ENCODE peak calls at places on chromosomes 5 and 9, in ten cellular contexts. B is left lung; Y is body of pancreas; M is Panc1; H is psoas muscle; L is right lobe of liver; V is T-cell; G is activated CD8-positive, alpha-beta T cell treated with anti-CD3 and anti-CD28 coated beads, Interleukin-2, amount 10 ng/mL, durations not matched to agents 7 days and 5 days; E is naive thymus-derived CD4-positive, alpha-beta T cell; U is activated CD4-positive, alpha-beta T cell treated with anti-CD3 and anti-CD28 coated beads for 36 hours. P is an unnamed sample.

GRCh38 chr5:93355691-93356090 is 225.3 kb downstream of the NR2F1-AS1 start:
- ATAC-seq in Y (no peak), U (no peak), H (no peak), E (no peak), V (no peak), G (no peak), L (no peak), M (no peak), B (no peak), P (no peak)

GRCh38 chr9:132046456-132046855 is 33.2 kb downstream of the MED27 start:
- ATAC-seq in M (no peak), V (no peak), B (no peak), H (no peak), L (no peak), Y (no peak), E (no peak), U (no peak), G (no peak), P (no peak)

GRCh38 chr5:53856491-53856890 is 296.1 kb downstream of the NDUFS4 start:
- ATAC-seq in U (no peak), E (no peak), B (no peak), L (no peak), G (no peak), M (no peak), Y (no peak), H (no peak), V (no peak), P (no peak)

GRCh38 chr5:156015137-156015536 is 311.8 kb upstream of the SGCD start:
- ATAC-seq in G (no peak), V (no peak), B (no peak), M (no peak), L (no peak), U (no peak), H (no peak), E (no peak), Y (no peak), P (no peak)

GRCh38 chr9:127129073-127129717 is 6.8 kb upstream of the ANGPTL2 start:
- ATAC-seq in U (no peak), L (no peak), H (no peak), M (no peak), E (no peak), V (no peak), G (no peak), Y (no peak), B (peak; percentile 2), P (no peak)

GRCh38 chr9:87280421-87280820 is 217.2 kb upstream of the DAPK1 start:
- ATAC-seq in V (no peak), L (no peak), H (no peak), E (no peak), Y (no peak), B (peak; percentile 41), G (no peak), U (no peak), M (no peak), P (no peak)

GRCh38 chr5:74042559-74043357 is 416.8 kb downstream of the ARHGEF28 start:
- ATAC-seq in V (no peak), B (peak; percentile 97), H (no peak), Y (no peak), M (no peak), G (no peak), E (no peak), U (no peak), L (no peak), P (no peak)

GRCh38 chr9:21027295-21027694 is 4.1 kb downstream of the HACD4 start:
- ATAC-seq in V (no peak), E (no peak), L (no peak), Y (no peak), M (no peak), B (no peak), G (no peak), H (no peak), U (no peak), P (no peak)

GRCh38 chr5:9160747-9161146 is 385.1 kb downstream of the SEMA5A start:
- ATAC-seq in E (no peak), V (no peak), M (no peak), G (no peak), H (no peak), B (no peak), Y (no peak), U (no peak), L (no peak), P (no peak)

GRCh38 chr5:149654282-149654681 is 73.0 kb downstream of the ARHGEF37 start:
- ATAC-seq in V (no peak), G (peak; percentile 37), B (no peak), Y (no peak), U (peak; percentile 12), H (peak; percentile 22), E (no peak), M (peak; percentile 56), L (no peak), P (no peak)

GRCh38 chr5:78659114-78659513 is 10.5 kb upstream of the LHFPL2 start:
- ATAC-seq in L (no peak), G (no peak), M (no peak), H (no peak), U (no peak), V (no peak), Y (no peak), B (no peak), E (no peak), P (no peak)

GRCh38 chr5:41418220-41419031 is 92.0 kb downstream of the PLCXD3 start:
- ATAC-seq in E (no peak), L (no peak), H (no peak), M (peak; percentile 48), V (no peak), Y (no peak), G (no peak), U (no peak), B (no peak), P (no peak)

GRCh38 chr5:139296862-139297326 is 3.4 kb downstream of the MATR3 start:
- ATAC-seq in U (no peak), B (no peak), E (no peak), V (no peak), L (no peak), Y (no peak), M (no peak), H (no peak), G (no peak), P (no peak)

GRCh38 chr5:37701868-37702267 is 138.0 kb downstream of the GDNF start:
- ATAC-seq in H (no peak), G (no peak), Y (no peak), E (no peak), U (no peak), M (no peak), L (no peak), V (no peak), B (no peak), P (no peak)

GRCh38 chr5:54671111-54671531 is 153.6 kb downstream of the SNX18 start:
- ATAC-seq in B (peak; percentile 88), L (peak; percentile 72), E (peak; percentile 65), U (no peak), M (no peak), H (no peak), G (no peak), V (no peak), Y (peak; percentile 24), P (no peak)

GRCh38 chr5:102858808-102859207 is 103.7 kb downstream of the PAM start:
- ATAC-seq in E (peak; percentile 31), B (no peak), M (peak; percentile 80), L (no peak), Y (no peak), V (no peak), G (no peak), U (peak; percentile 12), H (no peak), P (peak; percentile 55)

GRCh38 chr9:14353222-14354056 is 39.5 kb upstream of the NFIB start:
- ATAC-seq in B (peak; percentile 89), L (peak; percentile 92), H (peak; percentile 80), U (peak; percentile 33), E (peak; percentile 49), M (peak; percentile 86), Y (peak; percentile 86), G (peak; percentile 67), V (no peak), P (no peak)

GRCh38 chr9:6714176-6714575 is 43.6 kb upstream of the KDM4C start:
- ATAC-seq in E (no peak), L (peak; percentile 54), G (no peak), M (no peak), B (peak; percentile 17), U (no peak), Y (no peak), V (no peak), H (no peak), P (no peak)

GRCh38 chr5:103410174-103410573 is 151.6 kb downstream of the MACIR start:
- ATAC-seq in L (no peak), H (no peak), U (no peak), G (no peak), V (no peak), E (no peak), M (no peak), B (no peak), Y (no peak), P (no peak)

GRCh38 chr5:66436721-66437120 is 159.5 kb upstream of the MAST4 start:
- ATAC-seq in V (no peak), B (no peak), G (no peak), M (no peak), Y (no peak), H (no peak), L (no peak), U (no peak), E (no peak), P (no peak)

GRCh38 chr9:124511891-124512805 is 4.9 kb upstream of the NR5A1 start:
- ATAC-seq in H (no peak), L (peak; percentile 38), U (no peak), V (no peak), G (no peak), M (peak; percentile 9), Y (no peak), B (no peak), E (peak; percentile 38), P (no peak)

GRCh38 chr9:123348317-123348992 is 7.5 kb upstream of the CRB2 start:
- ATAC-seq in V (no peak), Y (no peak), B (no peak), G (no peak), M (peak; percentile 42), H (no peak), L (no peak), E (no peak), U (no peak), P (no peak)

GRCh38 chr9:16364347-16364746 is 506.1 kb downstream of the BNC2 start:
- ATAC-seq in B (peak; percentile 26), Y (peak; percentile 48), G (no peak), V (no peak), H (no peak), L (no peak), U (no peak), E (no peak), M (no peak), P (no peak)

GRCh38 chr9:110123364-110124095 is 84.4 kb downstream of the C9orf152 start:
- ATAC-seq in U (no peak), L (no peak), H (no peak), E (no peak), G (no peak), Y (no peak), M (no peak), V (no peak), B (peak; percentile 18), P (no peak)

GRCh38 chr9:91837982-91838731 is 111.9 kb downstream of the ROR2 start:
- ATAC-seq in Y (peak; percentile 52), E (no peak), G (no peak), U (no peak), H (no peak), B (peak; percentile 91), L (no peak), M (no peak), V (no peak), P (no peak)

GRCh38 chr5:57598756-57599155 is 116.1 kb upstream of the ACTBL2 start:
- ATAC-seq in B (no peak), E (no peak), Y (no peak), M (peak; percentile 60), L (no peak), H (no peak), U (peak; percentile 95), G (no peak), V (no peak), P (no peak)

GRCh38 chr5:112692472-112692871 is 45.2 kb upstream of the APC start:
- ATAC-seq in E (no peak), M (no peak), L (no peak), B (no peak), G (no peak), V (no peak), U (no peak), Y (no peak), H (no peak), P (no peak)

GRCh38 chr5:118173340-118173739 is 815.0 kb downstream of the DTWD2 start:
- ATAC-seq in L (no peak), G (no peak), U (no peak), V (no peak), E (no peak), Y (no peak), M (no peak), B (no peak), H (no peak), P (no peak)